ENCODE peak calls at places on chromosomes 2 and 18, in seven cellular contexts. N, P, D, U, X, L and F are unnamed samples.

GRCh38 chr2:45626387-45627010 is 15.4 kb upstream of the SRBD1 start:
- DNase-seq in N (no peak), P (no peak), D (peak; percentile 61), U (no peak), X (no peak), L (no peak), F (no peak)

GRCh38 chr2:240643093-240643810 is 18.0 kb downstream of the GPR35 start:
- DNase-seq in N (no peak), P (no peak), D (no peak), U (no peak), X (no peak), L (no peak), F (no peak)

GRCh38 chr2:163610817-163611556 is 124.8 kb downstream of the FIGN start:
- DNase-seq in N (no peak), P (no peak), D (peak; percentile 10), U (no peak), X (no peak), L (no peak), F (peak; percentile 57)

GRCh38 chr2:144438722-144439508 is 81.0 kb downstream of the ZEB2 start:
- DNase-seq in N (no peak), P (no peak), D (peak; percentile 83), U (no peak), X (no peak), L (peak; percentile 82), F (no peak)

GRCh38 chr2:187525164-187525900 is 28.9 kb downstream of the TFPI start:
- DNase-seq in N (no peak), P (no peak), D (no peak), U (no peak), X (no peak), L (no peak), F (no peak)

GRCh38 chr18:53817976-53818950 is 406.2 kb downstream of the MBD2 start:
- DNase-seq in N (no peak), P (no peak), D (no peak), U (no peak), X (no peak), L (no peak), F (no peak)

GRCh38 chr2:174607989-174608865 is 10.6 kb upstream of the WIPF1 start:
- DNase-seq in N (no peak), P (no peak), D (no peak), U (no peak), X (no peak), L (no peak), F (no peak)

GRCh38 chr2:201358684-201359083 is 1.5 kb upstream of the FLACC1 start:
- DNase-seq in N (no peak), P (peak; percentile 44), D (no peak), U (no peak), X (no peak), L (no peak), F (no peak)

GRCh38 chr2:222608081-222608480 is 47.8 kb downstream of the FARSB start:
- DNase-seq in N (no peak), P (no peak), D (no peak), U (no peak), X (no peak), L (no peak), F (no peak)

GRCh38 chr2:56348382-56348781 is 164.6 kb downstream of the CCDC85A start:
- DNase-seq in N (no peak), P (no peak), D (peak; percentile 5), U (no peak), X (no peak), L (no peak), F (peak; percentile 11)

GRCh38 chr18:27311114-27311513 is 126.0 kb upstream of the CHST9 start:
- DNase-seq in N (no peak), P (no peak), D (no peak), U (no peak), X (no peak), L (no peak), F (no peak)

GRCh38 chr2:70936979-70937811 is 1.5 kb downstream of the ATP6V1B1 start:
- DNase-seq in N (peak; percentile 56), P (no peak), D (no peak), U (no peak), X (no peak), L (no peak), F (no peak)

GRCh38 chr2:164710252-164710633 is 89.0 kb upstream of the GRB14 start:
- DNase-seq in N (no peak), P (no peak), D (no peak), U (no peak), X (no peak), L (no peak), F (no peak)

GRCh38 chr18:25350561-25351201 is 1.3 kb downstream of the ZNF521 start:
- DNase-seq in N (peak; percentile 78), P (peak; percentile 36), D (peak; percentile 35), U (peak; percentile 55), X (no peak), L (peak; percentile 56), F (peak; percentile 66)

GRCh38 chr2:196887431-196887830 is 39.1 kb downstream of the PGAP1 start:
- DNase-seq in N (no peak), P (no peak), D (no peak), U (no peak), X (no peak), L (no peak), F (no peak)

GRCh38 chr2:143575340-143575739 is 446.1 kb downstream of the ARHGAP15 start:
- DNase-seq in N (no peak), P (no peak), D (peak; percentile 17), U (no peak), X (no peak), L (no peak), F (no peak)

GRCh38 chr2:75600418-75601088 is 39.8 kb upstream of the EVA1A start:
- DNase-seq in N (no peak), P (no peak), D (no peak), U (no peak), X (no peak), L (no peak), F (no peak)

GRCh38 chr2:85560812-85561279 is 447 bp downstream of the GGCX start:
- DNase-seq in N (no peak), P (no peak), D (no peak), U (no peak), X (no peak), L (no peak), F (no peak)

GRCh38 chr2:234763051-234763909 is 188.5 kb upstream of the SH3BP4 start:
- DNase-seq in N (no peak), P (no peak), D (no peak), U (no peak), X (no peak), L (peak; percentile 11), F (no peak)

GRCh38 chr2:217248312-217248935 is 388.6 kb upstream of the TNP1 start:
- DNase-seq in N (peak; percentile 81), P (no peak), D (peak; percentile 12), U (no peak), X (no peak), L (peak; percentile 92), F (peak; percentile 83)

GRCh38 chr2:234257859-234258561 is 207.5 kb downstream of the SPP2 start:
- DNase-seq in N (no peak), P (peak; percentile 70), D (peak; percentile 69), U (no peak), X (no peak), L (peak; percentile 50), F (peak; percentile 38)

GRCh38 chr2:233373316-233373715 is 19.0 kb downstream of the DGKD start:
- DNase-seq in N (no peak), P (no peak), D (no peak), U (no peak), X (no peak), L (no peak), F (no peak)

GRCh38 chr2:240926516-240927389 is 20.6 kb downstream of the CROCC2 start:
- DNase-seq in N (peak; percentile 72), P (no peak), D (no peak), U (peak; percentile 51), X (no peak), L (no peak), F (no peak)

GRCh38 chr2:196399736-196400691 is 228.6 kb upstream of the STK17B start:
- DNase-seq in N (no peak), P (no peak), D (no peak), U (no peak), X (no peak), L (no peak), F (peak; percentile 22)

GRCh38 chr18:55585586-55586521 is 2.1 kb downstream of the TCF4 start:
- DNase-seq in N (no peak), P (no peak), D (peak; percentile 27), U (no peak), X (no peak), L (no peak), F (peak; percentile 57)

GRCh38 chr2:125516496-125517109 is 1139.4 kb upstream of the GYPC start:
- DNase-seq in N (no peak), P (no peak), D (no peak), U (no peak), X (no peak), L (no peak), F (no peak)

GRCh38 chr2:47336259-47337238 is 66.4 kb upstream of the MSH2 start:
- DNase-seq in N (no peak), P (no peak), D (no peak), U (no peak), X (no peak), L (peak; percentile 58), F (no peak)

GRCh38 chr18:59818769-59819168 is 81.0 kb upstream of the PMAIP1 start:
- DNase-seq in N (no peak), P (no peak), D (no peak), U (no peak), X (no peak), L (no peak), F (no peak)

GRCh38 chr2:172806426-172807008 is 70.9 kb downstream of the RAPGEF4 start:
- DNase-seq in N (no peak), P (no peak), D (peak; percentile 63), U (no peak), X (no peak), L (peak; percentile 31), F (peak; percentile 66)

GRCh38 chr2:173584676-173585453 is 230.2 kb downstream of the CDCA7 start:
- DNase-seq in N (no peak), P (no peak), D (no peak), U (no peak), X (no peak), L (no peak), F (no peak)

GRCh38 chr2:118858485-118859156 is 11.2 kb upstream of the EN1 start:
- DNase-seq in N (peak; percentile 20), P (no peak), D (no peak), U (no peak), X (no peak), L (no peak), F (no peak)

GRCh38 chr2:239751719-239752355 is 273.3 kb downstream of the NDUFA10 start:
- DNase-seq in N (no peak), P (no peak), D (no peak), U (no peak), X (no peak), L (no peak), F (peak; percentile 43)